ENCODE peak calls at places on chromosomes 5 and 9, in four cellular contexts. V, Y, T and M are unnamed samples.

GRCh38 chr5:107570805-107571531 is 99.8 kb downstream of the EFNA5 start:
- DNase-seq in V (peak), Y (no peak), T (no peak), M (no peak)

GRCh38 chr5:104951829-104952228 is 1389.2 kb upstream of the NUDT12 start:
- DNase-seq in V (no peak), Y (no peak), T (no peak), M (no peak)

GRCh38 chr9:93968451-93969327 is 13.5 kb upstream of the BARX1 start:
- DNase-seq in V (no peak), Y (no peak), T (no peak), M (no peak)

GRCh38 chr5:61701877-61702602 is 370.0 kb downstream of the ZSWIM6 start:
- DNase-seq in V (no peak), Y (no peak), T (no peak), M (no peak)

GRCh38 chr5:55894135-55894534 is 43.0 kb downstream of the IL31RA start:
- DNase-seq in V (peak), Y (no peak), T (no peak), M (no peak)

GRCh38 chr5:72749362-72749997 is 67.0 kb upstream of the TNPO1 start:
- DNase-seq in V (no peak), Y (no peak), T (no peak), M (no peak)

GRCh38 chr9:5582835-5583195 is 46.1 kb upstream of the RIC1 start:
- DNase-seq in V (peak), Y (peak), T (peak), M (no peak)

GRCh38 chr5:112419050-112419595 is at the start of gene EPB41L4A:
- DNase-seq in V (peak), Y (peak), T (no peak), M (no peak)

GRCh38 chr5:181235689-181236366 is 7.9 kb downstream of the RACK1 start:
- DNase-seq in V (no peak), Y (no peak), T (no peak), M (no peak)

GRCh38 chr9:113255431-113255830 is 19.9 kb downstream of the CDC26 start:
- DNase-seq in V (no peak), Y (no peak), T (no peak), M (no peak)

GRCh38 chr5:172768573-172769323 is 2.2 kb downstream of the DUSP1 start:
- DNase-seq in V (peak), Y (peak), T (peak), M (no peak)

GRCh38 chr5:95365302-95366095 is 25.7 kb upstream of the FAM81B start:
- DNase-seq in V (no peak), Y (no peak), T (no peak), M (no peak)

GRCh38 chr9:91066856-91067255 is 265.2 kb downstream of the SYK start:
- DNase-seq in V (no peak), Y (no peak), T (no peak), M (no peak)

GRCh38 chr5:10977011-10977410 is 216.0 kb upstream of the DAP start:
- DNase-seq in V (no peak), Y (no peak), T (peak), M (no peak)

GRCh38 chr5:120017523-120017922 is 388.2 kb downstream of the FAM170A start:
- DNase-seq in V (no peak), Y (no peak), T (no peak), M (no peak)

GRCh38 chr9:136808781-136809158 is 1.0 kb downstream of the RABL6 start:
- DNase-seq in V (peak), Y (no peak), T (no peak), M (no peak)

GRCh38 chr9:18184034-18184800 is 289.7 kb upstream of the ADAMTSL1 start:
- DNase-seq in V (peak), Y (no peak), T (no peak), M (no peak)

GRCh38 chr9:77907581-77907980 is 124.0 kb downstream of the GNAQ start:
- DNase-seq in V (no peak), Y (no peak), T (no peak), M (no peak)

GRCh38 chr9:6842584-6842947 is 84.8 kb downstream of the KDM4C start:
- DNase-seq in V (peak), Y (no peak), T (no peak), M (no peak)

GRCh38 chr5:55985181-55985580 is 9.6 kb downstream of the IL6ST start:
- DNase-seq in V (no peak), Y (no peak), T (no peak), M (no peak)

GRCh38 chr5:132767150-132767549 is 9.9 kb downstream of the SEPTIN8 start:
- DNase-seq in V (no peak), Y (no peak), T (no peak), M (no peak)

GRCh38 chr9:112174223-112174964 is 703 bp downstream of the SUSD1 start:
- DNase-seq in V (no peak), Y (peak), T (no peak), M (no peak)

GRCh38 chr5:136016945-136017530 is 11.8 kb upstream of the TGFBI start:
- DNase-seq in V (peak), Y (no peak), T (no peak), M (peak)

GRCh38 chr5:98341038-98341710 is 432.3 kb upstream of the RGMB start:
- DNase-seq in V (peak), Y (no peak), T (no peak), M (no peak)

GRCh38 chr9:130266236-130267098 is 907 bp downstream of the HMCN2 start:
- DNase-seq in V (no peak), Y (no peak), T (no peak), M (no peak)

GRCh38 chr9:21402387-21403247 is 6.3 kb upstream of the IFNA8 start:
- DNase-seq in V (no peak), Y (no peak), T (no peak), M (no peak)

GRCh38 chr9:128201441-128202369 is 1.5 kb upstream of the DNM1 start:
- DNase-seq in V (no peak), Y (no peak), T (no peak), M (no peak)

GRCh38 chr9:98851730-98852462 is 44.4 kb downstream of the GALNT12 start:
- DNase-seq in V (no peak), Y (no peak), T (no peak), M (no peak)

GRCh38 chr9:22050924-22051323 is 41.8 kb upstream of the CDKN2B start:
- DNase-seq in V (no peak), Y (no peak), T (no peak), M (no peak)

GRCh38 chr5:35012796-35013195 is 35.0 kb downstream of the AGXT2 start:
- DNase-seq in V (no peak), Y (no peak), T (no peak), M (no peak)

GRCh38 chr5:159104759-159105317 is 5.1 kb upstream of the EBF1 start:
- DNase-seq in V (no peak), Y (no peak), T (no peak), M (no peak)

GRCh38 chr5:73433982-73434342 is 14.6 kb downstream of the FOXD1 start:
- DNase-seq in V (no peak), Y (no peak), T (no peak), M (no peak)

GRCh38 chr5:44267909-44268308 is 121.3 kb downstream of the FGF10 start:
- DNase-seq in V (no peak), Y (no peak), T (no peak), M (no peak)

GRCh38 chr5:178941361-178941760 is 363 bp downstream of the ZNF454 start:
- DNase-seq in V (no peak), Y (peak), T (no peak), M (no peak)

GRCh38 chr5:174550026-174550425 is 174.4 kb upstream of the MSX2 start:
- DNase-seq in V (no peak), Y (no peak), T (no peak), M (no peak)

GRCh38 chr5:149759563-149759962 is 29.5 kb downstream of the PPARGC1B start:
- DNase-seq in V (no peak), Y (no peak), T (no peak), M (no peak)

DNA sequence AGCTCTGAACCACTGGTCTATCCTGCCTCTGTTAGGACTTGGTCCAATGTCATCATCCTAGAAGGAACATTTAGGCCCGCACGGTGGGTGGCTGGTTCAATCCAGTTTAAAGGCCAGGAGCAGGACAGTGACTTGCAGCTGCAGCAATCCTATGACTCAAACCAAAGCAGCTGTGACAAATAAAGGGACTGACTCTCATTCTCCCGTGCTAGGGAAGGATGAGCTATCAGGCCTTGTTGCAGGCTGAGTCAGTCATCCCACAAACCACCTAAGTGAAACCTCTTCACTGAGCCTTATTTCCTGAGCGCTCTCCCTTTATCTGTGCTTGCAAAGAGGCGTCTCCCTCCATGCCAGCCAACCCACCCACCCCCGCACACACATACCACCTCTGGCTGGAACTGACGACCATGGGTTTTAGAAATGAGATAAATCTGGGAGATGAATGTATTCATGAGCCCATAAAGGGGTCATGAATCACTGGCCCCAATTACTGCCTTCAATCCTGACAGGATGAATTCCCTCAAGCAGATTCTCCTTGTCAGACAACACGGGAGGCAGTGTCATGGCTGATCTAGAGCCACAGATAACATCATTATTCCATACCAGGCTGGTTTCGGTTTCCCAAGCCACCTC is 93.4 kb downstream of the KCNIP1 start:
- DNase-seq in V (no peak), Y (no peak), T (peak), M (no peak)
- H3K4me3 ChIP-seq in V (no peak), Y (no peak), T (no peak), M (no peak)

DNA sequence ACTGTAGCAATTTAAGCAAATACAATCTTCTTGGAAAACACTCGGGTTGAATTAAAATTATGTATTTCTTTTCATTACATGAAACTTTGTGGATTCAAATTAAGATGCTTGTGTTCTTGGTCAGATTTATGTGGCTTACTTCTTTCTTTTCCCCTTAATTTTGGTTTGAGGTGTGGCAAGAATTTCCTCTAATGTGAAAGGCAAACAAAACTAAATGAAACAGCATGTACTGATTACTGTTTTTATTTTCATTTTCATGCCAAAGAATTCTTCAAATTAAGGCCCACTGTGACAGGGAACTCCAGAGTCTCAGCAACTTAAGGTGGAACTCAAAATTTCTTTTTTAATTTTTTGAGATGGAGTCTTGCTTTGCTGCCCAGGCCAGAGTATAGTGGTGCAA is at the start of gene OMD:
- DNase-seq in V (no peak), Y (no peak), T (no peak), M (no peak)
- H3K4me3 ChIP-seq in V (no peak), Y (peak), T (peak), M (peak)

GRCh38 chr9:87512321-87512720 is 14.7 kb downstream of the DAPK1 start:
- DNase-seq in V (no peak), Y (no peak), T (no peak), M (no peak)
- H3K4me3 ChIP-seq in V (no peak), Y (no peak), T (no peak), M (no peak)

GRCh38 chr5:168327451-168327850 is 36.0 kb downstream of the WWC1 start:
- DNase-seq in V (no peak), Y (no peak), T (no peak), M (no peak)

GRCh38 chr5:168328804-168329203 is 37.4 kb downstream of the WWC1 start:
- DNase-seq in V (no peak), Y (no peak), T (no peak), M (no peak)

GRCh38 chr5:168327994-168328393 is 36.5 kb downstream of the WWC1 start:
- DNase-seq in V (no peak), Y (no peak), T (no peak), M (no peak)

GRCh38 chr5:168327019-168327421 is 35.6 kb downstream of the WWC1 start:
- DNase-seq in V (no peak), Y (no peak), T (no peak), M (no peak)

DNA sequence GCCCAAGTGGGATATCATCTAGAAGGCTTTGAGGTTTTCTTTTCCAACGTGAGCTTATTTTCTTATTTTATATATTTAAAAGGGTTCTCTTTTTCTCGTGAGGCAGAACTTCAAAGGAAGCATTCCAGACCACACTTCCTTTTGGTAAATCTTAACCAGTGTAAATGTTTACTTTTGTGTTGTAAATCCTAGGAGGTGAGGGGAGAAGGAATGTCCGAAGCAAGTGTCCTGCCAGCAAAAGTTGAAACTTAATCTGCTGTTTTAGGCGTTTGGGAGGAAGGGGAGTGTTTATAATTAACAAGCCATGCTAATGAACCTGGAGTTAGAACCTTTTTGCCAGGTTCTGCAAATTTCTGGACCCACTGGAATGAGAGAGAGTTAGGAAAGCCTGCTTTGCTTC is 37.9 kb downstream of the WWC1 start:
- DNase-seq in V (no peak), Y (no peak), T (no peak), M (no peak)
- H3K4me3 ChIP-seq in V (no peak), Y (no peak), T (no peak), M (no peak)

GRCh38 chr5:51172853-51173635 is 210.2 kb upstream of the ISL1 start:
- DNase-seq in V (no peak), Y (no peak), T (no peak), M (no peak)
- H3K4me3 ChIP-seq in V (no peak), Y (no peak), T (no peak), M (no peak)

GRCh38 chr5:154520861-154521453 is 42.9 kb upstream of the HAND1 start:
- DNase-seq in V (peak), Y (no peak), T (no peak), M (no peak)
- H3K4me3 ChIP-seq in V (no peak), Y (no peak), T (no peak), M (no peak)